ENCODE peak calls at places on chromosomes 12 and 14, in seven cellular contexts. E, O, P, V, I, J and L are unnamed samples.

GRCh38 chr12:80877706-80878384 is 59.9 kb downstream of the LIN7A start:
- DNase-seq in E (no peak), O (no peak), V (no peak), I (no peak), J (no peak), P (no peak), L (no peak)

GRCh38 chr12:29073631-29074239 is 75.3 kb upstream of the FAR2 start:
- DNase-seq in I (peak), V (peak), E (peak), J (no peak), O (peak), P (no peak), L (no peak)

GRCh38 chr14:54683882-54684794 is 117.2 kb downstream of the SAMD4A start:
- DNase-seq in P (peak), J (no peak), V (peak), I (no peak), O (no peak), E (no peak), L (peak)

GRCh38 chr12:21559855-21560569 is 33.9 kb downstream of the SPX start:
- DNase-seq in J (no peak), I (no peak), O (no peak), P (no peak), V (no peak), E (peak), L (no peak)

GRCh38 chr12:66036317-66036716 is 94.2 kb downstream of the LLPH start:
- DNase-seq in J (no peak), O (peak), E (peak), P (no peak), V (no peak), I (no peak), L (no peak)

GRCh38 chr12:14955876-14956811 is 5.3 kb downstream of the ARHGDIB start:
- DNase-seq in O (no peak), J (peak), E (no peak), P (no peak), V (no peak), I (no peak), L (no peak)

GRCh38 chr12:132244724-132245295 is 84.6 kb downstream of the GALNT9 start:
- DNase-seq in V (peak), I (no peak), E (no peak), P (no peak), O (no peak), J (no peak), L (no peak)

GRCh38 chr12:131620520-131620919 is 90.4 kb upstream of the SFSWAP start:
- DNase-seq in O (no peak), J (no peak), E (no peak), V (peak), I (peak), P (no peak), L (peak)

GRCh38 chr14:75960219-75960618 is 21.6 kb downstream of the TGFB3 start:
- DNase-seq in I (no peak), E (no peak), P (no peak), V (peak), J (peak), O (no peak), L (no peak)

GRCh38 chr12:23559268-23559753 is 390.2 kb downstream of the SOX5 start:
- DNase-seq in V (no peak), P (no peak), I (peak), O (no peak), E (no peak), J (no peak), L (no peak)

GRCh38 chr12:14854586-14855163 is 11.3 kb upstream of the ART4 start:
- DNase-seq in O (no peak), P (no peak), E (no peak), V (no peak), I (no peak), J (no peak), L (no peak)

GRCh38 chr12:57520008-57520726 is at the start of gene DDIT3:
- DNase-seq in E (peak), P (peak), I (peak), V (peak), J (peak), O (peak), L (peak)

GRCh38 chr14:102415671-102416070 is 52.9 kb downstream of the TECPR2 start:
- DNase-seq in P (no peak), O (no peak), E (no peak), J (no peak), I (no peak), V (no peak), L (no peak)

GRCh38 chr12:52252728-52253328 is 19.8 kb downstream of the KRT7 start:
- DNase-seq in I (no peak), O (no peak), V (no peak), E (peak), J (no peak), P (no peak), L (no peak)

GRCh38 chr12:128137140-128137539 is 129.8 kb upstream of the TMEM132C start:
- DNase-seq in I (no peak), P (no peak), J (no peak), V (no peak), O (no peak), E (no peak), L (no peak)

GRCh38 chr12:64890873-64891468 is 66.5 kb downstream of the TBC1D30 start:
- DNase-seq in E (peak), P (no peak), I (peak), J (no peak), O (peak), V (peak), L (no peak)

GRCh38 chr14:64178814-64179213 is 115.4 kb downstream of the ESR2 start:
- DNase-seq in J (no peak), I (no peak), P (no peak), O (no peak), E (no peak), V (no peak), L (no peak)

GRCh38 chr14:91078095-91078737 is 17.8 kb upstream of the RPS6KA5 start:
- DNase-seq in J (peak), I (no peak), E (no peak), P (no peak), O (no peak), V (no peak), L (no peak)

GRCh38 chr14:102962111-102962627 is 39.7 kb downstream of the AMN start:
- DNase-seq in J (no peak), P (no peak), E (no peak), V (no peak), O (no peak), I (no peak), L (no peak)

GRCh38 chr12:46387697-46388096 is 15.1 kb upstream of the SLC38A2 start:
- DNase-seq in I (no peak), P (no peak), V (no peak), J (no peak), E (no peak), O (no peak), L (no peak)

GRCh38 chr14:87971010-87971409 is 22.0 kb downstream of the GALC start:
- DNase-seq in O (no peak), P (no peak), E (no peak), I (no peak), V (no peak), J (no peak), L (no peak)

GRCh38 chr12:24600559-24600958 is 348.3 kb downstream of the BCAT1 start:
- DNase-seq in P (no peak), V (no peak), E (no peak), I (no peak), O (no peak), J (no peak), L (no peak)

GRCh38 chr12:131803995-131804521 is 24.1 kb upstream of the MMP17 start:
- DNase-seq in J (no peak), P (no peak), O (no peak), V (no peak), I (no peak), E (no peak), L (no peak)

GRCh38 chr14:67970923-67971322 is 151.3 kb downstream of the RAD51B start:
- DNase-seq in O (no peak), V (no peak), J (no peak), P (no peak), E (no peak), I (no peak), L (no peak)

GRCh38 chr14:67973415-67973814 is 153.8 kb downstream of the RAD51B start:
- DNase-seq in O (no peak), P (no peak), V (peak), E (no peak), I (no peak), J (no peak), L (no peak)

GRCh38 chr14:67975429-67975828 is 155.8 kb downstream of the RAD51B start:
- DNase-seq in J (no peak), P (no peak), E (no peak), I (no peak), O (no peak), V (no peak), L (no peak)

GRCh38 chr14:67977468-67978034 is 158.0 kb downstream of the RAD51B start:
- DNase-seq in J (no peak), O (no peak), E (no peak), V (no peak), I (no peak), P (no peak), L (no peak)

GRCh38 chr14:67971627-67972625 is 152.3 kb downstream of the RAD51B start:
- DNase-seq in P (no peak), E (peak), I (no peak), V (peak), O (no peak), J (no peak), L (no peak)
- TF ChIP-seq MAX in P (no peak), E (no peak), I (no peak), V (no peak), O (no peak), J (no peak), L (no peak)

GRCh38 chr12:38776657-38777056 is 128.7 kb downstream of the CPNE8 start:
- DNase-seq in O (no peak), I (no peak), P (no peak), J (no peak), E (no peak), V (no peak), L (no peak)
- TF ChIP-seq USF2 in O (no peak), I (no peak), P (no peak), J (no peak), E (no peak), V (no peak), L (no peak)

GRCh38 chr14:42224053-42224888 is 617.6 kb downstream of the LRFN5 start:
- DNase-seq in J (peak), E (peak), V (peak), O (peak), P (peak), I (peak), L (peak)

GRCh38 chr14:42228611-42229010 is 621.9 kb downstream of the LRFN5 start:
- DNase-seq in J (no peak), E (no peak), P (no peak), O (no peak), V (no peak), I (no peak), L (no peak)

DNA sequence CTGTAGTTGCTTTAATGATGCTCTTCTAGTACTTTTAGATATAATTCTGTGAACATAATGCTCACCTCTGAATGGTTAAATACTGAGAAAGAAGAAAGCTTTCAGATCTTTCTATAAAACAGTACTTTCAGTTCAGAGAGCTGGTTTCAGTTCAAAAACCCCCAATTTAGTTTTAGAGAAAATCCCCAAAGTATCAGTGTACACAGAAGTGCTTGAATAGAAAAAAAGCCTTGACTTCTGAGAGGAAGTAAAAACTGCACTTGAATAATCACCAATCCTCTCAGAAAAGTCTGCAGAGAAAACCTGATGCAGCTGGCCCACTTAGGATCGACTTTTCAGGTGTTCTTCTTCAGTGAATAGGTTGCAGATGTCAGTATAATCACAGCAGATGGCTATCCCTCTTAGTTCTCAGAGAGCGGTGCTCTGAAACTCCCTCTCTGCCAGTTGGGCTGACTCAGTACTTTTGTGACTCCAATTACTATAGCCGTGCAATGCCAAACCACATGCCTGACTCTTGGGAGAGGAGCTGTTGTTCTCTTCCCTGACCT is 616.3 kb downstream of the LRFN5 start:
- DNase-seq in V (no peak), O (no peak), P (no peak), E (peak), J (peak), I (no peak), L (no peak)
- TF ChIP-seq MAX in V (no peak), O (no peak), P (no peak), E (no peak), J (no peak), I (no peak), L (no peak)

DNA sequence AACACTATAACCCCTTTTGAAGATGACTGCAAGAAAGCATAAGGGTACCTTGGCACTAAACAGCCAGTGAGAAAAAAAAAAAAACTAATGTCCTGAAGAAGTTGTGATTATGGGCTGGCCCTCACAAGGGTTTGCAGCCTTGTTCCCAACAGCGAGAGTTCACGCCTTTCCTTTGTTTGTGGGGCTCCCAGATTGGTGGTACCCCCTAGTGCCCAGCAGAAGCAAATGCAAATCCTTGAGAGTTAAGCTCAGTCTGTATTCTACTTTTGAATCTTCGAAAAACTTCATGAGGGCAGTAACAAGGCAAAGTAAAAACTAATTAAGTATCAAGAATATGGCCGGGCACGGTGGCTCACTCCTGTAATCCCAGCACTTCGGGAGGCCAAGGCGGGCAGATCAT is 238.9 kb upstream of the LMO3 start:
- DNase-seq in I (no peak), J (no peak), E (peak), V (no peak), P (peak), O (peak), L (peak)
- TF ChIP-seq USF2 in I (no peak), J (no peak), E (no peak), V (no peak), P (no peak), O (no peak), L (no peak)

DNA sequence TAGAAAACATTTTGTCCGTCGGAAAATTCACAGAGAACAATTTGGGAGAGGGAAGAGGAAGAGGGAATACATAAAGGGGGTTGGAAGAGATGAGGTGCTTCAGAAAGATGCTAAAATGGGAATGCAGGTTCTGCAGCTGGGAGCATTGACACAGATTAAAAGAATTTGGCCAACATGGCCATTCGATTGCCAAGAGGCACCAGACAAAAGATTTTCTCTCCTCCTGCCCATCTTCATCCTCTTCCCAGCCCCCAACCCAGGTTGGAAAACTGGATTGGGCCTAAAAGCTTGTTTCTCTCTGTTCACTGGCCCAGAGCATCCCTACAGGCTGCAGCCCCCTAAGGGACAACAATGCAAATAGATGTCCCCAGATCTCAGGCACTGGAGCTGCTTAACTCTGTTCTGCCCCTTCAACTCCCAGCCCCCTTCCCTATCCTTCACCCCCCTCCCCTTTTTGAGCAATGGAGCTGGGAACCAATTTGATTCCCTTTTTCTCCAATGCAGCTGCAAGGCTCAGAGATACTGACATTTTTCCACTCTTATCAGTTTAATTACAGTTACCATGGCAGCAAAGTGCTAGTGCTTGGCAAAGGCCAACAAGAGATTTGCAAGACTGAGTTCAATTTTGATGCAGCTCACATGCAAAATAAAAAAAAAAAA is 1.9 kb downstream of the LMO3 start:
- DNase-seq in V (peak), P (no peak), E (no peak), I (no peak), O (no peak), J (no peak), L (peak)
- TF ChIP-seq MAX in V (no peak), P (no peak), E (no peak), I (no peak), O (no peak), J (no peak), L (no peak)

GRCh38 chr12:16163891-16164290 is 113.6 kb downstream of the SLC15A5 start:
- DNase-seq in J (no peak), P (no peak), V (no peak), I (no peak), O (no peak), E (no peak), L (no peak)

GRCh38 chr12:16171348-16171747 is 106.1 kb downstream of the SLC15A5 start:
- DNase-seq in I (no peak), V (no peak), E (no peak), O (no peak), J (no peak), P (no peak), L (no peak)

GRCh38 chr12:16168078-16168477 is 109.4 kb downstream of the SLC15A5 start:
- DNase-seq in P (no peak), E (no peak), V (no peak), I (no peak), O (no peak), J (no peak), L (no peak)

GRCh38 chr12:16166563-16167470 is 110.7 kb downstream of the SLC15A5 start:
- DNase-seq in E (no peak), P (no peak), J (no peak), I (no peak), V (no peak), O (no peak), L (no peak)

GRCh38 chr12:16165506-16165905 is 112.0 kb downstream of the SLC15A5 start:
- DNase-seq in O (peak), I (peak), J (no peak), P (peak), V (peak), E (peak), L (peak)
- TF ChIP-seq USF2 in O (no peak), I (no peak), J (no peak), P (no peak), V (no peak), E (no peak), L (no peak)

GRCh38 chr12:106246891-106247730 is 709 bp downstream of the CKAP4 start:
- DNase-seq in J (no peak), I (peak), E (peak), V (peak), O (no peak), P (no peak), L (peak)

GRCh38 chr12:106247731-106248176 is at the start of gene CKAP4:
- DNase-seq in O (peak), P (no peak), E (peak), J (no peak), V (peak), I (no peak), L (peak)

GRCh38 chr12:106248177-106248848 is 493 bp upstream of the CKAP4 start:
- DNase-seq in J (no peak), O (peak), I (no peak), E (peak), P (no peak), V (no peak), L (peak)

GRCh38 chr12:106249411-106250135 is 1.8 kb upstream of the CKAP4 start:
- DNase-seq in P (no peak), J (peak), E (no peak), V (no peak), I (no peak), O (no peak), L (no peak)

GRCh38 chr12:106248849-106249371 is 1.1 kb upstream of the CKAP4 start:
- DNase-seq in P (no peak), I (no peak), V (no peak), E (no peak), J (no peak), O (no peak), L (no peak)
- TF ChIP-seq MAX in P (no peak), I (no peak), V (no peak), E (no peak), J (no peak), O (no peak), L (no peak)

DNA sequence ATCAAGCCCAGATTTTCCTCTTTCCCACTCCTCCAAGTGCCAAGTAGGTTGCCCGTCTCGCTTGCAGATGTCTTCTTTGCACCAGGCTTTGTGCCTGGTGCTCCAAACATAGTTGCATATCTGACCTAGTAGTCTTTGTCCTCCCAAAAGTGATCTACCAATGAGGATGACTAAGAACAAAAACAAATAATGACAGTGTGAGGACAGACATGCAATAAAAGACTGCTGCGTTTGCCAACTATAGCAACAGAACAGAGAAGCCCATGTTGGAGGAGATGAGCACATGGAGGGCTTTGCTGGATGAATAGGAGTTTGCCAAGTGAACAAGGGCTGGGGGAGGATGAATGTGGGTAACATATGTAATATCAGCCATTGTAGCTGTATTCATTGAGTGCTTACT is 15.6 kb downstream of the DTX1 start:
- DNase-seq in E (no peak), O (peak), I (no peak), P (no peak), J (no peak), V (no peak), L (no peak)
- TF ChIP-seq USF2 in E (no peak), O (no peak), I (no peak), P (no peak), J (no peak), V (no peak), L (no peak)

DNA sequence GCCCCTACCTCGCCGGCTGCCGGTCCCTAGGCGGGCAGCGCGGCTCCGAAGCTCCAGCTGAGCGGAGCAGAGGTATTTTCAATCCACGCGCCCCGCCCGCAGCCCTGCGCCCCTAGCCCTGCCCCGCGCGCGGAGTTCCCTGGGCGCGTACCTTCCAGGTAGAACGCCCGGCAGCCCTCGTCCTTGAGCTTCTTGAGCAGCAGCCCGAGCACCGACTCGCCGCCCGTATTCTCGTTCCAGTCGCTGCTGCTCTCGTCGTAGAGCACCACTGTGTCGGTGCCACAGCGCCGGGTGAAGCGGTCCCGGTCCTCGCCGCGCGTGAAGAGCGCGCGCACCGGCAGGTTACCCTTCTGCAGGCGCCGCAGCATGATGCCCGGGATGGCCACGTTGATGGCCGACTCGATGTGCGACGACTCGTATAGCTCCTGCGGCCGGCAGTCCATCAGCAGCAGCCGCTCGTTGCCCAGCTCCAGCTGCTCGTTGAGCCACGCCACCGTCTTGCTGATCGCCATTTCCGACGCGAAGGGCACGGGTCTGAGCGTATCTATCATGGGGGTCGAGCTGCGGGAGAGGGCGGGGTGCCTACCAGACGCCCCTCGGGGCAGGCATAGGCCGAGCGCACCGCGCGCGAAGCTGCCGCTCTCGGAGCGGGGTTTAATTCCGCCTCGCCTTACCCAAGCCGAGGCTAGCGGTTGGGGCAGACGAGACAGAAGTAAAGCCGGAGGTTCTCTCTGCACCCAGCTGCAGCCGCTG is 636 bp downstream of the DUSP6 start:
- DNase-seq in J (no peak), V (peak), O (no peak), P (no peak), E (peak), I (no peak), L (peak)
- TF ChIP-seq MAX in J (no peak), V (peak), O (no peak), P (peak), E (peak), I (no peak), L (peak)